ENCODE peak calls at places on chromosome 9, in eight cellular contexts. One of them, this sample, is unnamed.

GRCh38 chr9:90310523-90310879 is 332.1 kb downstream of the DIRAS2 start:
- DNase-seq in cardiac muscle cell: no peak
- DNase-seq in vagina: no peak
- DNase-seq in spleen: no peak
- DNase-seq in transverse colon: no peak
- DNase-seq in HFFc6: no peak
- DNase-seq in HFF-Myc: no peak
- DNase-seq in fibroblast of lung: no peak
- DNase-seq in this sample: no peak

GRCh38 chr9:125434986-125435775 is 173.6 kb downstream of the GAPVD1 start:
- DNase-seq in cardiac muscle cell: no peak
- DNase-seq in vagina: no peak
- DNase-seq in spleen: no peak
- DNase-seq in transverse colon: no peak
- DNase-seq in HFFc6: no peak
- DNase-seq in HFF-Myc: no peak
- DNase-seq in fibroblast of lung: no peak
- DNase-seq in this sample: no peak

GRCh38 chr9:86979686-86980085 is 32.4 kb upstream of the GAS1 start:
- DNase-seq in cardiac muscle cell: peak
- DNase-seq in vagina: no peak
- DNase-seq in spleen: no peak
- DNase-seq in transverse colon: no peak
- DNase-seq in HFFc6: no peak
- DNase-seq in HFF-Myc: no peak
- DNase-seq in fibroblast of lung: peak
- DNase-seq in this sample: no peak

GRCh38 chr9:38424918-38425317 is 664 bp upstream of the IGFBPL1 start:
- DNase-seq in cardiac muscle cell: no peak
- DNase-seq in vagina: no peak
- DNase-seq in spleen: no peak
- DNase-seq in transverse colon: no peak
- DNase-seq in HFFc6: no peak
- DNase-seq in HFF-Myc: no peak
- DNase-seq in fibroblast of lung: no peak
- DNase-seq in this sample: no peak

GRCh38 chr9:108184941-108185340 is 670.8 kb downstream of the ACTL7B start:
- DNase-seq in cardiac muscle cell: peak
- DNase-seq in vagina: no peak
- DNase-seq in spleen: no peak
- DNase-seq in transverse colon: peak
- DNase-seq in HFFc6: no peak
- DNase-seq in HFF-Myc: no peak
- DNase-seq in fibroblast of lung: no peak
- DNase-seq in this sample: no peak

GRCh38 chr9:86676426-86676825 is 270.9 kb downstream of the GAS1 start:
- DNase-seq in cardiac muscle cell: no peak
- DNase-seq in vagina: no peak
- DNase-seq in spleen: no peak
- DNase-seq in transverse colon: no peak
- DNase-seq in HFFc6: no peak
- DNase-seq in HFF-Myc: no peak
- DNase-seq in fibroblast of lung: no peak
- DNase-seq in this sample: no peak

GRCh38 chr9:108972626-108973209 is 38.5 kb downstream of the ABITRAM start:
- DNase-seq in cardiac muscle cell: no peak
- DNase-seq in vagina: no peak
- DNase-seq in spleen: no peak
- DNase-seq in transverse colon: no peak
- DNase-seq in HFFc6: no peak
- DNase-seq in HFF-Myc: peak
- DNase-seq in fibroblast of lung: peak
- DNase-seq in this sample: peak

GRCh38 chr9:120392245-120392644 is 187.7 kb downstream of the CDK5RAP2 start:
- DNase-seq in cardiac muscle cell: no peak
- DNase-seq in vagina: no peak
- DNase-seq in spleen: no peak
- DNase-seq in transverse colon: no peak
- DNase-seq in HFFc6: no peak
- DNase-seq in HFF-Myc: no peak
- DNase-seq in fibroblast of lung: no peak
- DNase-seq in this sample: no peak

GRCh38 chr9:33840381-33840780 is 23.4 kb downstream of the UBE2R2 start:
- DNase-seq in cardiac muscle cell: no peak
- DNase-seq in vagina: no peak
- DNase-seq in spleen: no peak
- DNase-seq in transverse colon: no peak
- DNase-seq in HFFc6: no peak
- DNase-seq in HFF-Myc: no peak
- DNase-seq in fibroblast of lung: peak
- DNase-seq in this sample: no peak

GRCh38 chr9:104907278-104907951 is 20.5 kb downstream of the ABCA1 start:
- DNase-seq in cardiac muscle cell: peak
- DNase-seq in vagina: no peak
- DNase-seq in spleen: no peak
- DNase-seq in transverse colon: no peak
- DNase-seq in HFFc6: peak
- DNase-seq in HFF-Myc: peak
- DNase-seq in fibroblast of lung: peak
- DNase-seq in this sample: no peak

GRCh38 chr9:19976226-19976625 is 187.4 kb upstream of the SLC24A2 start:
- DNase-seq in cardiac muscle cell: no peak
- DNase-seq in vagina: no peak
- DNase-seq in spleen: no peak
- DNase-seq in transverse colon: no peak
- DNase-seq in HFFc6: no peak
- DNase-seq in HFF-Myc: no peak
- DNase-seq in fibroblast of lung: no peak
- DNase-seq in this sample: no peak

GRCh38 chr9:81629440-81629839 is 59.9 kb downstream of the TLE1 start:
- DNase-seq in cardiac muscle cell: no peak
- DNase-seq in vagina: no peak
- DNase-seq in spleen: no peak
- DNase-seq in transverse colon: no peak
- DNase-seq in HFFc6: no peak
- DNase-seq in HFF-Myc: no peak
- DNase-seq in fibroblast of lung: no peak
- DNase-seq in this sample: no peak

GRCh38 chr9:16341176-16341575 is 529.3 kb downstream of the BNC2 start:
- DNase-seq in cardiac muscle cell: no peak
- DNase-seq in vagina: no peak
- DNase-seq in spleen: no peak
- DNase-seq in transverse colon: no peak
- DNase-seq in HFFc6: no peak
- DNase-seq in HFF-Myc: no peak
- DNase-seq in fibroblast of lung: no peak
- DNase-seq in this sample: peak

GRCh38 chr9:122036988-122037387 is 56.1 kb downstream of the TTLL11 start:
- DNase-seq in cardiac muscle cell: peak
- DNase-seq in vagina: no peak
- DNase-seq in spleen: no peak
- DNase-seq in transverse colon: no peak
- DNase-seq in HFFc6: peak
- DNase-seq in HFF-Myc: no peak
- DNase-seq in fibroblast of lung: peak
- DNase-seq in this sample: no peak

GRCh38 chr9:86529496-86530275 is 175.5 kb upstream of the TUT7 start:
- DNase-seq in cardiac muscle cell: no peak
- DNase-seq in vagina: no peak
- DNase-seq in spleen: no peak
- DNase-seq in transverse colon: no peak
- DNase-seq in HFFc6: no peak
- DNase-seq in HFF-Myc: no peak
- DNase-seq in fibroblast of lung: no peak
- DNase-seq in this sample: no peak

GRCh38 chr9:110049699-110050450 is 158.1 kb downstream of the C9orf152 start:
- DNase-seq in cardiac muscle cell: no peak
- DNase-seq in vagina: no peak
- DNase-seq in spleen: peak
- DNase-seq in transverse colon: peak
- DNase-seq in HFFc6: no peak
- DNase-seq in HFF-Myc: no peak
- DNase-seq in fibroblast of lung: no peak
- DNase-seq in this sample: no peak

GRCh38 chr9:96217358-96217755 is 84.6 kb downstream of the HSD17B3 start:
- DNase-seq in cardiac muscle cell: peak
- DNase-seq in vagina: no peak
- DNase-seq in spleen: no peak
- DNase-seq in transverse colon: peak
- DNase-seq in HFFc6: no peak
- DNase-seq in HFF-Myc: no peak
- DNase-seq in fibroblast of lung: peak
- DNase-seq in this sample: no peak

GRCh38 chr9:93894691-93895079 is 60.5 kb downstream of the BARX1 start:
- DNase-seq in cardiac muscle cell: no peak
- DNase-seq in vagina: no peak
- DNase-seq in spleen: peak
- DNase-seq in transverse colon: peak
- DNase-seq in HFFc6: no peak
- DNase-seq in HFF-Myc: no peak
- DNase-seq in fibroblast of lung: no peak
- DNase-seq in this sample: no peak

GRCh38 chr9:124897570-124898460 is 35.9 kb downstream of the ARPC5L start:
- DNase-seq in cardiac muscle cell: no peak
- DNase-seq in vagina: no peak
- DNase-seq in spleen: no peak
- DNase-seq in transverse colon: no peak
- DNase-seq in HFFc6: no peak
- DNase-seq in HFF-Myc: no peak
- DNase-seq in fibroblast of lung: no peak
- DNase-seq in this sample: no peak

DNA sequence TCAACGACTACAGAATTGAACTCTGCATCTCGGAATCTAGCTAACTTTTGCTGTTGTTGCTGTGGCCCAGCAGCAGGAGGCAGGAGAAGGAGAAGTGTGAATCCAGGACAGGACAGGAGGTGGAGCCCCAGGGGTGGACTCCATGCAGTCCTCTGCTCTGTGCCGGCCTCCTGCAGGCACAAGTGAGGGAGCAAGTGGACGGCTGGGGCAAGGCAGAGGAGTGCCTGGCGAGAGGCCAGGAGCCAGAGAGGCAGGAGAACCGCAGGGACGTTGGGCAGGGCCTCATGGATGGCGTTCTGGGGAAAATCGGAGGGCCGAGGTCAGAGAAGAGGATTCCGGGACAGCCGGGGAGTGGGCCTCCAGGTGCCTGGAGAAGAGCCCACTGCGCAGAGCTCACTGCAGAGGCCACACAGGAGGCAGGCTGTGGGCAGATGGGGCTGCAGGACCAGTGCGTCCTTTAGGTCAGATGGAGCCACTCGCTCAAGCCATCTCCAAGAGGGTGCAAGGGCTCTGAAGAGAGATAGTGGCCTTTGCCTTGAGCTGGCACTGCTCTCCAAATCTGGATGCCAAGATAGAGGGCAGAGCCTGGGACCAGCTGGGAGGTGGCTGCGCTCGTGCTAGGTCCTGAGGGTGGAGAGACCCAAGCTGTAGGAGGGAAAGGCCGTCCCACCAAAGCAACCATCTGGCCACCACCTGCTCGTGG is 214.0 kb downstream of the FANCC start:
- DNase-seq in cardiac muscle cell: peak
- DNase-seq in vagina: no peak
- DNase-seq in spleen: no peak
- DNase-seq in transverse colon: no peak
- DNase-seq in HFFc6: no peak
- DNase-seq in HFF-Myc: peak
- DNase-seq in fibroblast of lung: peak
- DNase-seq in this sample: no peak
- TF ChIP-seq CTCF in cardiac muscle cell: peak
- TF ChIP-seq CTCF in vagina: no peak
- TF ChIP-seq CTCF in spleen: no peak
- TF ChIP-seq CTCF in transverse colon: no peak
- TF ChIP-seq CTCF in HFFc6: peak
- TF ChIP-seq CTCF in HFF-Myc: peak
- TF ChIP-seq CTCF in fibroblast of lung: peak
- TF ChIP-seq CTCF in this sample: peak

GRCh38 chr9:133787749-133788015 is 49.5 kb upstream of the SARDH start:
- DNase-seq in cardiac muscle cell: peak
- DNase-seq in vagina: no peak
- DNase-seq in spleen: peak
- DNase-seq in transverse colon: peak
- DNase-seq in HFFc6: no peak
- DNase-seq in HFF-Myc: no peak
- DNase-seq in fibroblast of lung: peak
- DNase-seq in this sample: no peak

GRCh38 chr9:133791069-133791468 is 52.9 kb upstream of the SARDH start:
- DNase-seq in cardiac muscle cell: no peak
- DNase-seq in vagina: no peak
- DNase-seq in spleen: no peak
- DNase-seq in transverse colon: no peak
- DNase-seq in HFFc6: no peak
- DNase-seq in HFF-Myc: no peak
- DNase-seq in fibroblast of lung: no peak
- DNase-seq in this sample: no peak

GRCh38 chr9:133786936-133787748 is 49.0 kb upstream of the SARDH start:
- DNase-seq in cardiac muscle cell: no peak
- DNase-seq in vagina: no peak
- DNase-seq in spleen: no peak
- DNase-seq in transverse colon: no peak
- DNase-seq in HFFc6: no peak
- DNase-seq in HFF-Myc: no peak
- DNase-seq in fibroblast of lung: no peak
- DNase-seq in this sample: no peak

GRCh38 chr9:133788045-133788818 is 50.1 kb upstream of the SARDH start:
- DNase-seq in cardiac muscle cell: no peak
- DNase-seq in vagina: no peak
- DNase-seq in spleen: no peak
- DNase-seq in transverse colon: no peak
- DNase-seq in HFFc6: no peak
- DNase-seq in HFF-Myc: no peak
- DNase-seq in fibroblast of lung: no peak
- DNase-seq in this sample: no peak

GRCh38 chr9:133788819-133789733 is 50.9 kb upstream of the SARDH start:
- DNase-seq in cardiac muscle cell: no peak
- DNase-seq in vagina: no peak
- DNase-seq in spleen: peak
- DNase-seq in transverse colon: peak
- DNase-seq in HFFc6: no peak
- DNase-seq in HFF-Myc: no peak
- DNase-seq in fibroblast of lung: no peak
- DNase-seq in this sample: no peak
- TF ChIP-seq CTCF in cardiac muscle cell: no peak
- TF ChIP-seq CTCF in vagina: no peak
- TF ChIP-seq CTCF in spleen: peak
- TF ChIP-seq CTCF in transverse colon: no peak
- TF ChIP-seq CTCF in HFFc6: no peak
- TF ChIP-seq CTCF in HFF-Myc: no peak
- TF ChIP-seq CTCF in fibroblast of lung: no peak
- TF ChIP-seq CTCF in this sample: no peak

GRCh38 chr9:36542355-36542754 is 30.3 kb upstream of the MELK start:
- DNase-seq in cardiac muscle cell: no peak
- DNase-seq in vagina: no peak
- DNase-seq in spleen: no peak
- DNase-seq in transverse colon: no peak
- DNase-seq in HFFc6: no peak
- DNase-seq in HFF-Myc: no peak
- DNase-seq in fibroblast of lung: no peak
- DNase-seq in this sample: no peak
- TF ChIP-seq CTCF in cardiac muscle cell: no peak
- TF ChIP-seq CTCF in vagina: no peak
- TF ChIP-seq CTCF in spleen: no peak
- TF ChIP-seq CTCF in transverse colon: no peak
- TF ChIP-seq CTCF in HFFc6: no peak
- TF ChIP-seq CTCF in HFF-Myc: no peak
- TF ChIP-seq CTCF in fibroblast of lung: no peak
- TF ChIP-seq CTCF in this sample: no peak

GRCh38 chr9:137035507-137035834 is 3.6 kb upstream of the FUT7 start:
- DNase-seq in cardiac muscle cell: no peak
- DNase-seq in vagina: no peak
- DNase-seq in spleen: no peak
- DNase-seq in transverse colon: no peak
- DNase-seq in HFFc6: no peak
- DNase-seq in HFF-Myc: no peak
- DNase-seq in fibroblast of lung: no peak
- DNase-seq in this sample: no peak
- TF ChIP-seq CTCF in cardiac muscle cell: no peak
- TF ChIP-seq CTCF in vagina: no peak
- TF ChIP-seq CTCF in spleen: peak
- TF ChIP-seq CTCF in transverse colon: no peak
- TF ChIP-seq CTCF in HFFc6: peak
- TF ChIP-seq CTCF in HFF-Myc: no peak
- TF ChIP-seq CTCF in fibroblast of lung: no peak
- TF ChIP-seq CTCF in this sample: no peak

This sample was measured in BJ.